ENCODE peak calls at places on chromosome 5, in seven cellular contexts. R is breast epithelium, A is Calu3, K is hypothalamus, B is HTR-8/SVneo, S is COR-L47, J is ureter. W is an unnamed sample.

GRCh38 chr5:148104226-148104625 is 40.4 kb downstream of the SPINK5 start:
- DNase-seq in A (no peak), B (no peak), K (no peak), R (no peak), J (no peak), S (no peak), W (no peak)

GRCh38 chr5:173671121-173671949 is 54.9 kb upstream of the BOD1 start:
- DNase-seq in R (peak), K (peak), B (no peak), A (no peak), S (no peak), J (peak), W (peak)

GRCh38 chr5:33423018-33423630 is 17.6 kb upstream of the TARS1 start:
- DNase-seq in R (no peak), J (no peak), S (no peak), K (no peak), A (no peak), B (peak), W (peak)

GRCh38 chr5:34735436-34736426 is 79.6 kb downstream of the RAI14 start:
- DNase-seq in J (no peak), S (no peak), B (no peak), K (no peak), A (no peak), R (no peak), W (no peak)

GRCh38 chr5:139417214-139417613 is 13.3 kb upstream of the SPATA24 start:
- DNase-seq in K (peak), B (no peak), S (no peak), J (no peak), R (no peak), A (no peak), W (no peak)

GRCh38 chr5:106522296-106522695 is 1148.4 kb downstream of the EFNA5 start:
- DNase-seq in S (no peak), J (no peak), R (no peak), K (no peak), B (no peak), A (no peak), W (no peak)

GRCh38 chr5:133995341-133995740 is 9.4 kb downstream of the VDAC1 start:
- DNase-seq in R (no peak), J (no peak), B (no peak), S (no peak), A (no peak), K (no peak), W (peak)

GRCh38 chr5:129541648-129542251 is 81.7 kb downstream of the ADAMTS19 start:
- DNase-seq in A (peak), B (peak), S (peak), R (no peak), J (no peak), K (no peak), W (peak)

GRCh38 chr5:130141689-130142320 is 237.5 kb downstream of the CHSY3 start:
- DNase-seq in K (peak), S (no peak), A (peak), J (no peak), R (no peak), B (peak), W (no peak)

GRCh38 chr5:16489322-16489791 is 23.8 kb upstream of the ZNF622 start:
- DNase-seq in R (no peak), S (peak), K (peak), B (peak), A (peak), J (no peak), W (peak)

GRCh38 chr5:43274435-43275114 is 38.6 kb downstream of the HMGCS1 start:
- DNase-seq in R (no peak), J (no peak), B (no peak), S (no peak), A (no peak), K (no peak), W (no peak)

GRCh38 chr5:101288633-101289032 is 385.6 kb upstream of the ST8SIA4 start:
- DNase-seq in J (no peak), A (no peak), R (no peak), B (no peak), K (no peak), S (no peak), W (no peak)

GRCh38 chr5:132679717-132680380 is 6.1 kb downstream of the IL4 start:
- DNase-seq in B (no peak), S (no peak), J (no peak), R (no peak), K (no peak), A (no peak), W (no peak)

GRCh38 chr5:37837101-37838032 is 2.5 kb downstream of the GDNF start:
- DNase-seq in R (peak), A (peak), B (peak), K (peak), S (no peak), J (peak), W (no peak)

W was measured in HepG2.